ENCODE peak calls at places on chromosomes 3 and 15, in six cellular contexts. E, U, K, J, M and Y are unnamed samples.

GRCh38 chr15:80744826-80745225 is 34.3 kb upstream of the CEMIP start:
- DNase-seq in K (no peak), M (no peak), U (peak), J (no peak), E (no peak), Y (no peak)

GRCh38 chr15:29935296-29936020 is 113.2 kb upstream of the TJP1 start:
- DNase-seq in K (no peak), U (no peak), E (peak), J (no peak), M (no peak), Y (no peak)

GRCh38 chr3:24128195-24129005 is 183.3 kb downstream of the NR1D2 start:
- DNase-seq in E (no peak), J (no peak), U (peak), K (peak), M (no peak), Y (no peak)

GRCh38 chr3:36461588-36461987 is 81.3 kb downstream of the STAC start:
- DNase-seq in U (no peak), K (no peak), E (no peak), M (no peak), J (no peak), Y (no peak)

GRCh38 chr3:190032924-190033323 is 87.8 kb downstream of the P3H2 start:
- DNase-seq in U (no peak), J (no peak), E (peak), M (no peak), K (no peak), Y (no peak)

GRCh38 chr3:82055792-82056191 is 294.3 kb upstream of the GBE1 start:
- DNase-seq in U (no peak), K (no peak), J (no peak), M (no peak), E (no peak), Y (no peak)

GRCh38 chr3:127159547-127159946 is 33.4 kb upstream of the PRR23E start:
- DNase-seq in J (no peak), K (no peak), U (no peak), M (no peak), E (no peak), Y (no peak)

GRCh38 chr3:12719984-12720656 is 38.9 kb downstream of the TMEM40 start:
- DNase-seq in K (peak), J (peak), M (peak), E (peak), U (peak), Y (peak)

GRCh38 chr15:64558460-64559179 is 98.2 kb downstream of the ZNF609 start:
- DNase-seq in E (no peak), M (no peak), J (no peak), K (no peak), U (no peak), Y (no peak)

GRCh38 chr3:100029689-100030088 is 84.6 kb downstream of the FILIP1L start:
- DNase-seq in J (no peak), U (no peak), K (no peak), E (no peak), M (no peak), Y (no peak)

GRCh38 chr3:151538706-151539403 is 78.0 kb upstream of the IGSF10 start:
- DNase-seq in M (no peak), K (peak), E (no peak), U (peak), J (no peak), Y (no peak)

GRCh38 chr3:45666729-45667440 is 22.3 kb upstream of the SACM1L start:
- DNase-seq in U (peak), E (no peak), K (no peak), J (peak), M (no peak), Y (no peak)

GRCh38 chr3:46029953-46030543 is 2.8 kb upstream of the XCR1 start:
- DNase-seq in U (no peak), M (no peak), K (no peak), J (no peak), E (no peak), Y (no peak)

GRCh38 chr3:137385922-137386321 is 378.2 kb upstream of the SOX14 start:
- DNase-seq in K (no peak), U (no peak), M (no peak), J (no peak), E (no peak), Y (no peak)

GRCh38 chr15:37135225-37135624 is 34.9 kb upstream of the MEIS2 start:
- DNase-seq in J (no peak), U (no peak), E (peak), M (no peak), K (peak), Y (no peak)
- TF ChIP-seq CTCF in J (peak), U (no peak), E (peak), M (peak), K (peak), Y (peak)

GRCh38 chr3:4885322-4885721 is 93.9 kb upstream of the BHLHE40 start:
- DNase-seq in U (no peak), E (no peak), J (no peak), M (no peak), K (no peak), Y (no peak)
- TF ChIP-seq CTCF in U (no peak), E (no peak), J (no peak), M (no peak), K (no peak), Y (no peak)

DNA sequence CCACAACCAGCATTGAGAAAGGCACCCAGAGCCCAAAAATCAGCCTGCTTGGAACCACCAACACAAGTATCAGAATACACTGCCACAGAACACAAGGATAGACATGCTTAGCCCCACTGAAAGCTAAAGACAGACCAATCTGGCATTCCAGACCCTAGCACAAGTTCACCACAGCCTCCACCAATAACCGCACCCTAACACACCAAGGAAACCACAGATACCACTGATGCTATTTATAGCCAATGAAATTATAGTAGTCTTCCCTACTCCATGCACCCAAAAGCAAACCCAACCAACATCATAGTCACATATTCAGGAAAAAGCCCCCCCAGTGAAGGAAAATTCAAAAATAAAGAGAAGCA is 83.9 kb upstream of the STT3B start:
- DNase-seq in M (no peak), K (no peak), U (no peak), E (no peak), J (no peak), Y (no peak)
- TF ChIP-seq CTCF in M (no peak), K (no peak), U (no peak), E (peak), J (no peak), Y (no peak)

GRCh38 chr3:32084870-32085269 is 21.6 kb upstream of the GPD1L start:
- DNase-seq in K (no peak), E (no peak), J (no peak), U (no peak), M (no peak), Y (no peak)

GRCh38 chr3:32078864-32079263 is 27.6 kb upstream of the GPD1L start:
- DNase-seq in U (no peak), E (no peak), M (no peak), J (no peak), K (no peak), Y (no peak)

GRCh38 chr3:32078085-32078634 is 28.3 kb upstream of the GPD1L start:
- DNase-seq in E (no peak), J (no peak), M (no peak), U (no peak), K (no peak), Y (no peak)

GRCh38 chr3:32083901-32084300 is 22.5 kb upstream of the GPD1L start:
- DNase-seq in U (no peak), K (no peak), M (no peak), E (no peak), J (no peak), Y (no peak)

DNA sequence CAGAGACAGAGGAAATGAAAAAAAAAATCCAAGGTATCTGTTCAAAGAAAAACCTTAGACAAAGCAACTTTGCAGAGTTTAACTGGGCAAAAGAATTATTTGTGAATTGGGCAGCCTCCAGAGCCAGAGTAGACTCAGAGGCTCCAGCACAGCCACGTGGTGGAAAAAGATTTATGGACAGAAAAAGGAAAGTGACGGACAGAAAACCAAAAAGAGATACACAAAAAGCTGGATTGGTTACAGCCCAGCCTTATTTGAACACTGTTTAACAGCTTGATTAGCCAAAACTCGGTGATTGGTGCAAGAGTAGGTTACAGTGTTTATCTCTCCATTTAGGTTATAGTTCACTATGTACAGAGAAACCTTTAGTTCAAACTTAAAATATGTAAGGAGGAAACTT is 23.7 kb upstream of the GPD1L start:
- DNase-seq in U (peak), K (no peak), E (no peak), M (no peak), J (no peak), Y (no peak)
- TF ChIP-seq CTCF in U (no peak), K (no peak), E (no peak), M (no peak), J (no peak), Y (no peak)

DNA sequence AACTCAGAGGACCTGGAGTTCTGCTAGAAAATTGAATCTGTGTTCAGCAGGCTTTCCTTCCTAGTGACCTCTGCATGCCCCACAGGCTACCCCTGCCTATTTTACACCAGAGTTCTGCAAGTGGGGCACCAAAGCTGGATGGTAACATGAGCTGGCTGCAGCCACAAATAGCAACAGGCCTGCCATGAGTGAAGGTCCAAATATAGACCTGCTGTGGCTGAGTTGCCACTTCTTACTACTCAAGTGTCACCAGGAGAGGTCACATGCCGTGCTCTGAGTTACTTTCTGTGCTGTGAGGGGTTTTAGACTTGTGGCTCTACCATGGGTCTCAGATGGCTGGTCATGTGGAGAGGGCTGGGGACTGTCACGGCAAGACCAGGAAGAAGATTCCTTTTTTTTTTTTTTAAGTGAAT is at the start of gene FSD2:
- DNase-seq in U (no peak), J (no peak), K (no peak), M (no peak), E (no peak), Y (no peak)
- TF ChIP-seq CTCF in U (no peak), J (no peak), K (no peak), M (no peak), E (no peak), Y (no peak)

GRCh38 chr3:195773956-195774537 is 37.7 kb downstream of the MUC4 start:
- DNase-seq in U (no peak), M (peak), E (no peak), K (no peak), J (no peak), Y (no peak)
- TF ChIP-seq CTCF in U (no peak), M (no peak), E (no peak), K (no peak), J (no peak), Y (no peak)

DNA sequence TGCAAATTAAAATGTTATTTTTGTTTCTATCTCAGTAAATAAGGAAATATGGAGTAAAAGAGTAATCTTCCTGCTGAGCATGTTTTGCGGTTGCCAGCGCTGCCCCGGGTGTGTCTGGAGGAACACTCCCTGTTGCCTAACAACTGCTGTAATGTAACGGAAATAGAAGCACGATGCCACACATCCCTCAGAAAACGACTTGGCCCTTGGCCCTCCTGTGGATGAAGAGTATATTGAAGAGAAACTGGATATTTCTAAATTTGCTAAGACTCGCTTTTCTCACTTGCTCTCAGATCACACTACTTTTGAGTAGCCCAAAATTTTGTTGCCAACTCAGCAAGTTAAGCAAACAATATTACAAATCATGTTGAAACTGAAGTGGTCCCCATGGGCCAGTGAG is 18.9 kb downstream of the CX3CR1 start:
- DNase-seq in M (peak), K (peak), U (peak), E (no peak), J (peak), Y (no peak)
- TF ChIP-seq CTCF in M (peak), K (peak), U (peak), E (peak), J (peak), Y (peak)

DNA sequence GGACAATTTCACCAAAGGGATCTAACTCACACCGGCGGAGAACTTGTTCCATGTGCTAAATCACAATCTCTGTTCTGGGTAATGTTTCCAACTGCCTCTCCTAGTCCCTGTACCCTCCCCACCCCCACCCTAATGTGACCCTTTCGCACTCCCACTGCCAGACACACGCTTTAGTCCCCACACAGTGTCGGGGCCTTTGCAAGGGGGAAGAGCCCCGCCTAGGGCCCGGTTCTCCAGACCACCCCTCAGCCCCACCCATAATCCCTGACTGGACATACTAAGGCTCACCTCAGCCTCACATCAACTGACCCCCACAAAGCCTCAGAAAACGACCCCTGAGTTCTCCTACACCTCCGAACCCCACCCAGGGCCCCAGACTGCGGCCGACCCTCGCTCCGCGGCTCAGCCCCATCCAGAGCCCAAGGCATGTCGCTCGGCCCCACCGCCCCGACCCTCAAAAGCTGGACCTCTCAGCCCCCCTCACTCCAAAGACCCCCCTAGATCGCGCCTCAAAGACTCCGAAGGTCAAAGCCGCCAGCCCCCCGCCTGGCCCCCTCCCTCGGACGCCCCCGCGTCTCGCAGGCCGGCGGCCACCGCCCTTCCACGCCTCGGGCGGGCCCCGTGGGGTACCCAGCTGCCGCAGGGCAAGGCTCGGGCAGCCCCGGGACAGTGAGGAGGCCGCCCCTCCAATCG is 72.0 kb upstream of the MAP4 start:
- DNase-seq in K (no peak), J (no peak), M (no peak), E (no peak), U (no peak), Y (peak)
- TF ChIP-seq CTCF in K (no peak), J (no peak), M (no peak), E (no peak), U (no peak), Y (no peak)

DNA sequence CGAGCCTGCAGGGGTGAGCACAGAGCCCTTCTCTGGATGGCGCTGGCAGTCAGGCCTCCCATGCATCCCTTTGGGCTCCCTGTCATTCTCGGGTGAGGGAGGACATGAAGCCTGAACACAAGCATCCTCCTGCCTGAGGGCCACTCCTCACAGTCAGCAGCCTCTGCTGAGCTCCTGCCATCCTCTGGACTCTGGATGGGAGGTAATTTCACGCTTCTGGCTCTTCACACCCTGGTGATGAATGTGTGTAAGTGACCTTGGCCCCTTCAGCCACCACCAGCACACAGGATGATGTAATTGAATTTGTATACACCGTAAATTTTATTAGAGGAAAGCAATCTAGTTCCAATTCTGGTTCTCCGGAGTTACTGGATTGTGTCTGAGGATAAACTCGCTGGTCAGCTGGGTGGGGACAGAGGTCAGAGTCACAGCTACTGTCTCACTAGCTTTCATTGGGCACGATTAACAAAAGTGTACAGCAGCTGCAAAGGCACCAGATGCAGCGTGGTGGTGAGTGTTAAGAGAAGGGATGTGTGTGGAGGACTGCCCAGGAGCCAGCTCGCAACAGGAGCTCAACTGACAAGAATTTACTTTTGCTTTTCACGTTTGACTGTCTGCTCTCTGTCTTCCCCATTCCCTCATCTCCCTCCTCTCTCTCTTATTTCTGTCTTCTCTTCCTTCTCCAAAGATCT is 118.2 kb downstream of the CLSTN2 start:
- DNase-seq in K (no peak), U (no peak), M (no peak), J (no peak), E (no peak), Y (no peak)
- TF ChIP-seq CTCF in K (no peak), U (no peak), M (no peak), J (no peak), E (no peak), Y (no peak)